ENCODE peak calls at places on chromosomes 4 and X, in nine cellular contexts. N is IMR-90, A is esophagus squamous epithelium, D is HFF-Myc, Y is A549, G is AG04450, W is fibroblast of the aortic adventitia, H is tibial artery, V is GM23338. L is an unnamed sample.
A peak's percentile ranks its signal among the peaks of the same experiment; 100 is the strongest.

GRCh38 chrX:1249101-1249887 is 19.3 kb upstream of the CSF2RA start:
- DNase-seq in G (no peak), V (peak; percentile 86), Y (no peak), W (no peak), N (no peak), A (no peak), H (peak; percentile 69), D (peak; percentile 70), L (no peak)

GRCh38 chrX:102546818-102547493 is 30.4 kb upstream of the TMSB15A start:
- DNase-seq in G (no peak), A (no peak), N (no peak), V (no peak), H (no peak), W (no peak), D (no peak), Y (no peak), L (no peak)

GRCh38 chrX:3184176-3184930 is 143.1 kb downstream of the ARSF start:
- DNase-seq in H (no peak), Y (no peak), V (no peak), N (peak; percentile 94), D (peak; percentile 82), W (peak; percentile 85), G (peak; percentile 88), A (no peak), L (no peak)

GRCh38 chr4:75494563-75494962 is 19.6 kb downstream of the RCHY1 start:
- DNase-seq in A (no peak), N (peak; percentile 84), W (peak; percentile 84), G (peak; percentile 16), H (no peak), V (no peak), Y (no peak), D (no peak), L (no peak)

GRCh38 chr4:170388255-170388654 is 298.5 kb upstream of the AADAT start:
- DNase-seq in Y (no peak), N (peak; percentile 7), W (no peak), V (no peak), G (no peak), D (no peak), A (no peak), H (no peak), L (no peak)

GRCh38 chr4:38529189-38530115 is 134.5 kb upstream of the KLF3 start:
- DNase-seq in V (peak; percentile 8), W (no peak), Y (no peak), G (no peak), H (no peak), A (peak; percentile 34), D (no peak), N (no peak), L (peak; percentile 76)

GRCh38 chr4:120858776-120859175 is 63.8 kb downstream of the PRDM5 start:
- DNase-seq in N (peak; percentile 59), Y (no peak), G (no peak), A (no peak), H (no peak), D (no peak), V (no peak), W (peak; percentile 30), L (no peak)

GRCh38 chr4:39976945-39977488 is 694 bp downstream of the PDS5A start:
- DNase-seq in A (no peak), V (peak; percentile 19), D (no peak), N (no peak), G (no peak), H (peak; percentile 71), Y (no peak), W (no peak), L (no peak)

GRCh38 chr4:176191974-176192373 is 3.4 kb downstream of the SPATA4 start:
- DNase-seq in A (no peak), N (peak; percentile 43), W (peak; percentile 32), H (no peak), G (no peak), D (no peak), V (no peak), Y (no peak), L (no peak)

GRCh38 chrX:133045986-133046385 is 50.9 kb downstream of the USP26 start:
- DNase-seq in A (no peak), H (no peak), D (no peak), W (no peak), G (no peak), V (peak; percentile 51), N (peak; percentile 1), Y (no peak), L (no peak)

GRCh38 chr4:33071552-33071951 is 2351.4 kb downstream of the PCDH7 start:
- DNase-seq in N (peak; percentile 1), H (no peak), W (peak; percentile 67), D (no peak), A (no peak), Y (no peak), V (no peak), G (no peak), L (no peak)

GRCh38 chrX:43500240-43500639 is 155.9 kb upstream of the MAOA start:
- DNase-seq in V (peak; percentile 26), A (no peak), N (no peak), W (no peak), G (no peak), H (no peak), Y (no peak), D (no peak), L (no peak)

GRCh38 chr4:182554736-182555135 is 311.5 kb downstream of the TENM3 start:
- DNase-seq in Y (no peak), W (peak; percentile 18), V (no peak), H (no peak), N (no peak), G (no peak), A (no peak), D (no peak), L (no peak)

GRCh38 chr4:2688697-2689096 is 67.4 kb downstream of the TNIP2 start:
- DNase-seq in Y (no peak), A (no peak), V (no peak), D (no peak), N (no peak), G (no peak), H (no peak), W (no peak), L (no peak)

GRCh38 chr4:113837397-113837796 is 75.9 kb upstream of the CAMK2D start:
- DNase-seq in Y (peak; percentile 0), N (peak; percentile 94), A (no peak), G (peak; percentile 69), H (no peak), V (no peak), W (peak; percentile 89), D (peak; percentile 46), L (peak; percentile 90)

GRCh38 chrX:24372021-24372763 is 11.8 kb downstream of the SUPT20HL1 start:
- DNase-seq in V (peak; percentile 64), N (no peak), H (no peak), D (no peak), A (no peak), G (no peak), W (no peak), Y (no peak), L (no peak)
- TF ChIP-seq CTCF in V (no peak), N (no peak), H (no peak), D (no peak), A (no peak), G (no peak), W (no peak), Y (no peak), L (no peak)

GRCh38 chrX:18406531-18407266 is 18.7 kb upstream of the CDKL5 start:
- DNase-seq in Y (no peak), H (no peak), W (peak; percentile 35), D (no peak), V (no peak), N (peak; percentile 40), G (no peak), A (no peak), L (no peak)

DNA sequence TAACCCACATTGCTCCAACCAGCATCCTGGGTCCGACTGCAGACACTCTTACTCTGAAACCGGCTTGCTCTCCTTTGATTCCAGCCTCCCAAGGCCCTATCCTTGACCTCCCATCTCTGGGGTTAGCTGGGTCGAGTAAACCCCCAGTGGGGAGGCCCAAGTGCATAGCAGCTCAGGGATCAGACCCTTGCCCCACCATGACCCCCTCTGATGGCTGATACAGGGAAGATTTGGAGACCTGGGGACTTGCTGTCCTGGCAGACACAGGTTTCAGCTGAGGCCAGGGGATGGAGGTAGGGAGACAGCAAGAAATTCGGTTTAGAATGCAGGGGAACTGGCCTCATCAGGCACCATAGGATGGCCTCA is 23.6 kb upstream of the CDKL5 start:
- DNase-seq in W (no peak), N (no peak), V (no peak), G (no peak), H (no peak), D (no peak), Y (no peak), A (no peak), L (no peak)
- H3K4me3 ChIP-seq in W (no peak overlapping the region), N (no peak overlapping the region), V (no peak overlapping the region), G (no peak overlapping the region), H (no peak overlapping the region), D (no peak overlapping the region), Y (no peak overlapping the region), A (no peak overlapping the region), L (no peak overlapping the region)

GRCh38 chr4:71269241-71269640 is 69.6 kb upstream of the SLC4A4 start:
- DNase-seq in G (no peak), N (no peak), D (no peak), H (no peak), Y (no peak), V (no peak), W (no peak), A (no peak), L (no peak)

GRCh38 chr4:71268156-71268555 is 70.7 kb upstream of the SLC4A4 start:
- DNase-seq in H (no peak), W (no peak), D (no peak), Y (no peak), G (no peak), V (no peak), A (no peak), N (peak; percentile 37), L (no peak)

GRCh38 chr4:71267244-71267643 is 71.6 kb upstream of the SLC4A4 start:
- DNase-seq in V (no peak), D (no peak), A (no peak), Y (no peak), N (peak; percentile 17), W (no peak), G (no peak), H (no peak), L (no peak)

GRCh38 chr4:71272976-71273375 is 65.8 kb upstream of the SLC4A4 start:
- DNase-seq in D (no peak), G (no peak), N (no peak), W (no peak), H (no peak), A (no peak), Y (no peak), V (no peak), L (no peak)

GRCh38 chr4:71270901-71271300 is 67.9 kb upstream of the SLC4A4 start:
- DNase-seq in Y (peak; percentile 3), N (peak; percentile 45), H (no peak), W (peak; percentile 49), D (no peak), A (no peak), V (peak; percentile 63), G (no peak), L (no peak)
- TF ChIP-seq CTCF in Y (peak; percentile 40), N (peak; percentile 52), H (no peak), W (peak; percentile 37), D (peak; percentile 44), A (no peak), V (peak; percentile 69), G (peak; percentile 50), L (peak; percentile 44)

DNA sequence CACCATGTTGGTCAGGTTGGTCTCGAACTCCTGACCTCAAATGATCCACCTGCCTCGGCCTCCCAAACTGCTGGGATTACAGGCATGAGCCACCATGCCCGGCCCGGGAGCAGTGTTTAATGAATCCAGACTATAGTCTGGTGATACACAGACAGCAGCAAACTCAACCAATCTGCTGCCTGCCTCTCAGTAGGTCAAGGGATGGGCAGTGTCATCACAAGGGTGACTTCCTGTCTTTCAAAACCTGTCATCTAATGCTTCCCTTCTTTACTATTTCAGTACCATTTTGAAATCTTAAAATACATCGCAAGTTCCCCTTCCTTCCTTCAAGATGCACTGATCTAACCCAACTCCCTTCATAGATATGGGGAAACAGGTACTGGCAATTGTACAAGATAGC is 8.4 kb downstream of the RPL39 start:
- DNase-seq in Y (no peak), G (no peak), H (no peak), N (no peak), V (no peak), D (no peak), W (no peak), A (no peak), L (no peak)
- H3K4me3 ChIP-seq in Y (no peak overlapping the region), G (no peak overlapping the region), H (no peak overlapping the region), N (no peak overlapping the region), V (no peak overlapping the region), D (no peak overlapping the region), W (no peak overlapping the region), A (no peak overlapping the region), L (no peak overlapping the region)